ENCODE peak calls at places on chromosomes 1 and 21, in nine cellular contexts. One of them, this sample, is unnamed.

GRCh38 chr1:235455806-235456205 is 48.4 kb downstream of the B3GALNT2 start:
- DNase-seq in fibroblast of lung: peak; percentile 15
- DNase-seq in CD4-positive, alpha-beta T cell: no peak
- DNase-seq in stimulated activated CD4-positive, alpha-beta T cell treated with anti-CD3 and anti-CD28 coated beads, Interleukin-1b, Interleukin-23, amount 100 ng/mL, for 24 hours: no peak
- DNase-seq in HT1080: no peak
- DNase-seq in cardiac fibroblast: no peak
- DNase-seq in cerebellum: peak; percentile 57
- DNase-seq in activated CD4-positive, alpha-beta T cell treated with anti-CD3 and anti-CD28 coated beads, Interleukin-2, amount 10 ng/mL, durations not matched to agents 7 days and 5 days: no peak
- DNase-seq in stimulated activated CD8-positive, alpha-beta memory T cell treated with anti-CD3 and anti-CD28 coated beads, Interleukin-4, amount 100 ng/mL, for 4 hours: no peak
- DNase-seq in this sample: no peak

GRCh38 chr1:14516974-14517812 is 81.3 kb upstream of the KAZN start:
- DNase-seq in fibroblast of lung: peak; percentile 84
- DNase-seq in activated CD4-positive, alpha-beta T cell treated with anti-CD3 and anti-CD28 coated beads, Interleukin-2, amount 10 ng/mL, durations not matched to agents 7 days and 5 days: no peak
- DNase-seq in HT1080: peak; percentile 74
- DNase-seq in stimulated activated CD8-positive, alpha-beta memory T cell treated with anti-CD3 and anti-CD28 coated beads, Interleukin-4, amount 100 ng/mL, for 4 hours: no peak
- DNase-seq in stimulated activated CD4-positive, alpha-beta T cell treated with anti-CD3 and anti-CD28 coated beads, Interleukin-1b, Interleukin-23, amount 100 ng/mL, for 24 hours: no peak
- DNase-seq in cerebellum: peak; percentile 68
- DNase-seq in CD4-positive, alpha-beta T cell: no peak
- DNase-seq in cardiac fibroblast: peak; percentile 96
- DNase-seq in this sample: no peak

GRCh38 chr1:41698916-41699860 is 214.7 kb upstream of the EDN2 start:
- DNase-seq in cerebellum: no peak
- DNase-seq in HT1080: no peak
- DNase-seq in fibroblast of lung: peak; percentile 68
- DNase-seq in activated CD4-positive, alpha-beta T cell treated with anti-CD3 and anti-CD28 coated beads, Interleukin-2, amount 10 ng/mL, durations not matched to agents 7 days and 5 days: no peak
- DNase-seq in CD4-positive, alpha-beta T cell: no peak
- DNase-seq in stimulated activated CD4-positive, alpha-beta T cell treated with anti-CD3 and anti-CD28 coated beads, Interleukin-1b, Interleukin-23, amount 100 ng/mL, for 24 hours: no peak
- DNase-seq in stimulated activated CD8-positive, alpha-beta memory T cell treated with anti-CD3 and anti-CD28 coated beads, Interleukin-4, amount 100 ng/mL, for 4 hours: no peak
- DNase-seq in cardiac fibroblast: no peak
- DNase-seq in this sample: no peak

GRCh38 chr1:245156041-245156735 is 1.4 kb downstream of the KIF26B start:
- DNase-seq in CD4-positive, alpha-beta T cell: peak; percentile 57
- DNase-seq in HT1080: peak; percentile 77
- DNase-seq in cerebellum: peak; percentile 93
- DNase-seq in stimulated activated CD4-positive, alpha-beta T cell treated with anti-CD3 and anti-CD28 coated beads, Interleukin-1b, Interleukin-23, amount 100 ng/mL, for 24 hours: peak; percentile 80
- DNase-seq in activated CD4-positive, alpha-beta T cell treated with anti-CD3 and anti-CD28 coated beads, Interleukin-2, amount 10 ng/mL, durations not matched to agents 7 days and 5 days: peak; percentile 83
- DNase-seq in fibroblast of lung: peak; percentile 69
- DNase-seq in cardiac fibroblast: peak; percentile 83
- DNase-seq in stimulated activated CD8-positive, alpha-beta memory T cell treated with anti-CD3 and anti-CD28 coated beads, Interleukin-4, amount 100 ng/mL, for 4 hours: peak; percentile 38
- DNase-seq in this sample: peak; percentile 66

GRCh38 chr1:54117815-54118563 is 34.8 kb downstream of the CDCP2 start:
- DNase-seq in fibroblast of lung: no peak
- DNase-seq in activated CD4-positive, alpha-beta T cell treated with anti-CD3 and anti-CD28 coated beads, Interleukin-2, amount 10 ng/mL, durations not matched to agents 7 days and 5 days: no peak
- DNase-seq in cerebellum: no peak
- DNase-seq in stimulated activated CD4-positive, alpha-beta T cell treated with anti-CD3 and anti-CD28 coated beads, Interleukin-1b, Interleukin-23, amount 100 ng/mL, for 24 hours: no peak
- DNase-seq in stimulated activated CD8-positive, alpha-beta memory T cell treated with anti-CD3 and anti-CD28 coated beads, Interleukin-4, amount 100 ng/mL, for 4 hours: no peak
- DNase-seq in CD4-positive, alpha-beta T cell: no peak
- DNase-seq in HT1080: peak; percentile 81
- DNase-seq in cardiac fibroblast: no peak
- DNase-seq in this sample: no peak

GRCh38 chr1:18716112-18716784 is 85.6 kb downstream of the PAX7 start:
- DNase-seq in fibroblast of lung: no peak
- DNase-seq in stimulated activated CD4-positive, alpha-beta T cell treated with anti-CD3 and anti-CD28 coated beads, Interleukin-1b, Interleukin-23, amount 100 ng/mL, for 24 hours: no peak
- DNase-seq in cerebellum: no peak
- DNase-seq in stimulated activated CD8-positive, alpha-beta memory T cell treated with anti-CD3 and anti-CD28 coated beads, Interleukin-4, amount 100 ng/mL, for 4 hours: no peak
- DNase-seq in activated CD4-positive, alpha-beta T cell treated with anti-CD3 and anti-CD28 coated beads, Interleukin-2, amount 10 ng/mL, durations not matched to agents 7 days and 5 days: no peak
- DNase-seq in CD4-positive, alpha-beta T cell: no peak
- DNase-seq in HT1080: no peak
- DNase-seq in cardiac fibroblast: no peak
- DNase-seq in this sample: no peak

GRCh38 chr1:71919812-71920509 is 362.4 kb downstream of the NEGR1 start:
- DNase-seq in activated CD4-positive, alpha-beta T cell treated with anti-CD3 and anti-CD28 coated beads, Interleukin-2, amount 10 ng/mL, durations not matched to agents 7 days and 5 days: no peak
- DNase-seq in cerebellum: no peak
- DNase-seq in CD4-positive, alpha-beta T cell: no peak
- DNase-seq in fibroblast of lung: no peak
- DNase-seq in HT1080: no peak
- DNase-seq in stimulated activated CD8-positive, alpha-beta memory T cell treated with anti-CD3 and anti-CD28 coated beads, Interleukin-4, amount 100 ng/mL, for 4 hours: no peak
- DNase-seq in stimulated activated CD4-positive, alpha-beta T cell treated with anti-CD3 and anti-CD28 coated beads, Interleukin-1b, Interleukin-23, amount 100 ng/mL, for 24 hours: no peak
- DNase-seq in cardiac fibroblast: no peak
- DNase-seq in this sample: no peak

GRCh38 chr1:7265771-7266371 is 480.6 kb downstream of the CAMTA1 start:
- DNase-seq in CD4-positive, alpha-beta T cell: no peak
- DNase-seq in cerebellum: peak; percentile 75
- DNase-seq in HT1080: peak; percentile 98
- DNase-seq in fibroblast of lung: peak; percentile 82
- DNase-seq in stimulated activated CD4-positive, alpha-beta T cell treated with anti-CD3 and anti-CD28 coated beads, Interleukin-1b, Interleukin-23, amount 100 ng/mL, for 24 hours: no peak
- DNase-seq in cardiac fibroblast: peak; percentile 41
- DNase-seq in activated CD4-positive, alpha-beta T cell treated with anti-CD3 and anti-CD28 coated beads, Interleukin-2, amount 10 ng/mL, durations not matched to agents 7 days and 5 days: no peak
- DNase-seq in stimulated activated CD8-positive, alpha-beta memory T cell treated with anti-CD3 and anti-CD28 coated beads, Interleukin-4, amount 100 ng/mL, for 4 hours: no peak
- DNase-seq in this sample: no peak

GRCh38 chr1:206909167-206909882 is 12.1 kb downstream of the IL24 start:
- DNase-seq in stimulated activated CD4-positive, alpha-beta T cell treated with anti-CD3 and anti-CD28 coated beads, Interleukin-1b, Interleukin-23, amount 100 ng/mL, for 24 hours: no peak
- DNase-seq in CD4-positive, alpha-beta T cell: peak; percentile 56
- DNase-seq in fibroblast of lung: no peak
- DNase-seq in cerebellum: no peak
- DNase-seq in activated CD4-positive, alpha-beta T cell treated with anti-CD3 and anti-CD28 coated beads, Interleukin-2, amount 10 ng/mL, durations not matched to agents 7 days and 5 days: peak; percentile 36
- DNase-seq in HT1080: no peak
- DNase-seq in cardiac fibroblast: peak; percentile 55
- DNase-seq in stimulated activated CD8-positive, alpha-beta memory T cell treated with anti-CD3 and anti-CD28 coated beads, Interleukin-4, amount 100 ng/mL, for 4 hours: no peak
- DNase-seq in this sample: no peak

GRCh38 chr1:71834570-71835441 is 447.5 kb downstream of the NEGR1 start:
- DNase-seq in stimulated activated CD4-positive, alpha-beta T cell treated with anti-CD3 and anti-CD28 coated beads, Interleukin-1b, Interleukin-23, amount 100 ng/mL, for 24 hours: no peak
- DNase-seq in activated CD4-positive, alpha-beta T cell treated with anti-CD3 and anti-CD28 coated beads, Interleukin-2, amount 10 ng/mL, durations not matched to agents 7 days and 5 days: no peak
- DNase-seq in fibroblast of lung: peak; percentile 8
- DNase-seq in HT1080: no peak
- DNase-seq in CD4-positive, alpha-beta T cell: no peak
- DNase-seq in cerebellum: no peak
- DNase-seq in stimulated activated CD8-positive, alpha-beta memory T cell treated with anti-CD3 and anti-CD28 coated beads, Interleukin-4, amount 100 ng/mL, for 4 hours: no peak
- DNase-seq in cardiac fibroblast: peak; percentile 22
- DNase-seq in this sample: no peak

GRCh38 chr1:109667452-109668122 is at the start of gene GSTM2:
- DNase-seq in stimulated activated CD4-positive, alpha-beta T cell treated with anti-CD3 and anti-CD28 coated beads, Interleukin-1b, Interleukin-23, amount 100 ng/mL, for 24 hours: peak; percentile 86
- DNase-seq in CD4-positive, alpha-beta T cell: peak; percentile 84
- DNase-seq in HT1080: peak; percentile 71
- DNase-seq in fibroblast of lung: peak; percentile 84
- DNase-seq in cardiac fibroblast: peak; percentile 92
- DNase-seq in cerebellum: peak; percentile 49
- DNase-seq in activated CD4-positive, alpha-beta T cell treated with anti-CD3 and anti-CD28 coated beads, Interleukin-2, amount 10 ng/mL, durations not matched to agents 7 days and 5 days: peak; percentile 89
- DNase-seq in stimulated activated CD8-positive, alpha-beta memory T cell treated with anti-CD3 and anti-CD28 coated beads, Interleukin-4, amount 100 ng/mL, for 4 hours: peak; percentile 29
- DNase-seq in this sample: peak; percentile 83

GRCh38 chr21:33069994-33070811 is at the start of gene OLIG1:
- DNase-seq in cerebellum: peak; percentile 80
- DNase-seq in stimulated activated CD4-positive, alpha-beta T cell treated with anti-CD3 and anti-CD28 coated beads, Interleukin-1b, Interleukin-23, amount 100 ng/mL, for 24 hours: peak; percentile 32
- DNase-seq in stimulated activated CD8-positive, alpha-beta memory T cell treated with anti-CD3 and anti-CD28 coated beads, Interleukin-4, amount 100 ng/mL, for 4 hours: no peak
- DNase-seq in HT1080: no peak
- DNase-seq in CD4-positive, alpha-beta T cell: peak; percentile 7
- DNase-seq in fibroblast of lung: no peak
- DNase-seq in activated CD4-positive, alpha-beta T cell treated with anti-CD3 and anti-CD28 coated beads, Interleukin-2, amount 10 ng/mL, durations not matched to agents 7 days and 5 days: peak; percentile 27
- DNase-seq in cardiac fibroblast: peak; percentile 19
- DNase-seq in this sample: peak; percentile 76

GRCh38 chr1:186183219-186183618 is 191.8 kb downstream of the TPR start:
- DNase-seq in CD4-positive, alpha-beta T cell: no peak
- DNase-seq in cardiac fibroblast: peak; percentile 60
- DNase-seq in stimulated activated CD8-positive, alpha-beta memory T cell treated with anti-CD3 and anti-CD28 coated beads, Interleukin-4, amount 100 ng/mL, for 4 hours: no peak
- DNase-seq in cerebellum: no peak
- DNase-seq in stimulated activated CD4-positive, alpha-beta T cell treated with anti-CD3 and anti-CD28 coated beads, Interleukin-1b, Interleukin-23, amount 100 ng/mL, for 24 hours: peak; percentile 14
- DNase-seq in fibroblast of lung: peak; percentile 59
- DNase-seq in activated CD4-positive, alpha-beta T cell treated with anti-CD3 and anti-CD28 coated beads, Interleukin-2, amount 10 ng/mL, durations not matched to agents 7 days and 5 days: no peak
- DNase-seq in HT1080: peak; percentile 83
- DNase-seq in this sample: no peak

GRCh38 chr1:77175230-77175844 is 43.9 kb downstream of the PIGK start:
- DNase-seq in HT1080: no peak
- DNase-seq in fibroblast of lung: peak; percentile 24
- DNase-seq in activated CD4-positive, alpha-beta T cell treated with anti-CD3 and anti-CD28 coated beads, Interleukin-2, amount 10 ng/mL, durations not matched to agents 7 days and 5 days: no peak
- DNase-seq in CD4-positive, alpha-beta T cell: no peak
- DNase-seq in cardiac fibroblast: no peak
- DNase-seq in stimulated activated CD4-positive, alpha-beta T cell treated with anti-CD3 and anti-CD28 coated beads, Interleukin-1b, Interleukin-23, amount 100 ng/mL, for 24 hours: no peak
- DNase-seq in cerebellum: no peak
- DNase-seq in stimulated activated CD8-positive, alpha-beta memory T cell treated with anti-CD3 and anti-CD28 coated beads, Interleukin-4, amount 100 ng/mL, for 4 hours: no peak
- DNase-seq in this sample: no peak

GRCh38 chr1:46408356-46409062 is 14.4 kb downstream of the FAAH start:
- DNase-seq in stimulated activated CD4-positive, alpha-beta T cell treated with anti-CD3 and anti-CD28 coated beads, Interleukin-1b, Interleukin-23, amount 100 ng/mL, for 24 hours: no peak
- DNase-seq in activated CD4-positive, alpha-beta T cell treated with anti-CD3 and anti-CD28 coated beads, Interleukin-2, amount 10 ng/mL, durations not matched to agents 7 days and 5 days: no peak
- DNase-seq in fibroblast of lung: no peak
- DNase-seq in CD4-positive, alpha-beta T cell: no peak
- DNase-seq in cardiac fibroblast: peak; percentile 20
- DNase-seq in HT1080: no peak
- DNase-seq in cerebellum: no peak
- DNase-seq in stimulated activated CD8-positive, alpha-beta memory T cell treated with anti-CD3 and anti-CD28 coated beads, Interleukin-4, amount 100 ng/mL, for 4 hours: no peak
- DNase-seq in this sample: no peak

This sample was measured in posterior cingulate gyrus.